ENCODE peak calls at places on chromosomes 2 and 18, in eight cellular contexts. One of them, this sample, is unnamed.

GRCh38 chr2:165874445-165875039 is 79.0 kb downstream of the TTC21B start:
- DNase-seq in ovary: no peak
- DNase-seq in fibroblast of lung: peak; percentile 81
- DNase-seq in mammary epithelial cell: peak; percentile 66
- DNase-seq in cardiac fibroblast: peak; percentile 80
- DNase-seq in A549: peak; percentile 58
- DNase-seq in mucosa of descending colon: no peak
- DNase-seq in prostate gland: peak; percentile 27
- DNase-seq in this sample: peak; percentile 78

GRCh38 chr2:219438453-219438852 is 3.8 kb downstream of the SPEG start:
- DNase-seq in ovary: no peak
- DNase-seq in fibroblast of lung: no peak
- DNase-seq in mammary epithelial cell: no peak
- DNase-seq in cardiac fibroblast: no peak
- DNase-seq in A549: no peak
- DNase-seq in mucosa of descending colon: no peak
- DNase-seq in prostate gland: no peak
- DNase-seq in this sample: no peak

GRCh38 chr2:48733067-48733503 is 22.4 kb downstream of the LHCGR start:
- DNase-seq in ovary: no peak
- DNase-seq in fibroblast of lung: no peak
- DNase-seq in mammary epithelial cell: no peak
- DNase-seq in cardiac fibroblast: no peak
- DNase-seq in A549: no peak
- DNase-seq in mucosa of descending colon: no peak
- DNase-seq in prostate gland: no peak
- DNase-seq in this sample: no peak

GRCh38 chr18:76875390-76876330 is 53.3 kb downstream of the ZNF236 start:
- DNase-seq in ovary: peak; percentile 37
- DNase-seq in fibroblast of lung: peak; percentile 52
- DNase-seq in mammary epithelial cell: peak; percentile 20
- DNase-seq in cardiac fibroblast: peak; percentile 53
- DNase-seq in A549: peak; percentile 55
- DNase-seq in mucosa of descending colon: no peak
- DNase-seq in prostate gland: peak; percentile 26
- DNase-seq in this sample: peak; percentile 47

GRCh38 chr2:8719528-8719927 is 37.7 kb downstream of the ID2 start:
- DNase-seq in ovary: no peak
- DNase-seq in fibroblast of lung: no peak
- DNase-seq in mammary epithelial cell: no peak
- DNase-seq in cardiac fibroblast: peak; percentile 5
- DNase-seq in A549: no peak
- DNase-seq in mucosa of descending colon: no peak
- DNase-seq in prostate gland: no peak
- DNase-seq in this sample: peak; percentile 3

GRCh38 chr2:42830922-42831574 is 38.7 kb upstream of the HAAO start:
- DNase-seq in ovary: peak; percentile 11
- DNase-seq in fibroblast of lung: no peak
- DNase-seq in mammary epithelial cell: no peak
- DNase-seq in cardiac fibroblast: no peak
- DNase-seq in A549: peak; percentile 44
- DNase-seq in mucosa of descending colon: no peak
- DNase-seq in prostate gland: no peak
- DNase-seq in this sample: no peak

GRCh38 chr2:40401896-40402295 is 50.0 kb downstream of the SLC8A1 start:
- DNase-seq in ovary: no peak
- DNase-seq in fibroblast of lung: peak; percentile 86
- DNase-seq in mammary epithelial cell: peak; percentile 90
- DNase-seq in cardiac fibroblast: peak; percentile 77
- DNase-seq in A549: peak; percentile 64
- DNase-seq in mucosa of descending colon: no peak
- DNase-seq in prostate gland: no peak
- DNase-seq in this sample: peak; percentile 81

GRCh38 chr2:70574618-70575017 is 21.0 kb upstream of the TGFA start:
- DNase-seq in ovary: no peak
- DNase-seq in fibroblast of lung: no peak
- DNase-seq in mammary epithelial cell: no peak
- DNase-seq in cardiac fibroblast: no peak
- DNase-seq in A549: no peak
- DNase-seq in mucosa of descending colon: no peak
- DNase-seq in prostate gland: no peak
- DNase-seq in this sample: no peak

GRCh38 chr2:44291281-44292248 is 16.3 kb downstream of the SLC3A1 start:
- DNase-seq in ovary: no peak
- DNase-seq in fibroblast of lung: peak; percentile 64
- DNase-seq in mammary epithelial cell: peak; percentile 85
- DNase-seq in cardiac fibroblast: peak; percentile 73
- DNase-seq in A549: peak; percentile 99
- DNase-seq in mucosa of descending colon: peak; percentile 69
- DNase-seq in prostate gland: peak; percentile 75
- DNase-seq in this sample: peak; percentile 86

GRCh38 chr2:46252891-46253659 is 44.1 kb upstream of the EPAS1 start:
- DNase-seq in ovary: no peak
- DNase-seq in fibroblast of lung: peak; percentile 40
- DNase-seq in mammary epithelial cell: peak; percentile 80
- DNase-seq in cardiac fibroblast: peak; percentile 77
- DNase-seq in A549: no peak
- DNase-seq in mucosa of descending colon: no peak
- DNase-seq in prostate gland: no peak
- DNase-seq in this sample: peak; percentile 40

GRCh38 chr2:48114256-48114655 is 208.0 kb upstream of the FBXO11 start:
- DNase-seq in ovary: peak; percentile 47
- DNase-seq in fibroblast of lung: peak; percentile 92
- DNase-seq in mammary epithelial cell: peak; percentile 100
- DNase-seq in cardiac fibroblast: peak; percentile 81
- DNase-seq in A549: peak; percentile 91
- DNase-seq in mucosa of descending colon: no peak
- DNase-seq in prostate gland: no peak
- DNase-seq in this sample: peak; percentile 80

GRCh38 chr2:64625352-64626145 is 28.2 kb downstream of the SERTAD2 start:
- DNase-seq in ovary: no peak
- DNase-seq in fibroblast of lung: no peak
- DNase-seq in mammary epithelial cell: no peak
- DNase-seq in cardiac fibroblast: no peak
- DNase-seq in A549: no peak
- DNase-seq in mucosa of descending colon: no peak
- DNase-seq in prostate gland: no peak
- DNase-seq in this sample: no peak

GRCh38 chr2:10580170-10580539 is 109.6 kb downstream of the NOL10 start:
- DNase-seq in ovary: no peak
- DNase-seq in fibroblast of lung: no peak
- DNase-seq in mammary epithelial cell: no peak
- DNase-seq in cardiac fibroblast: no peak
- DNase-seq in A549: no peak
- DNase-seq in mucosa of descending colon: no peak
- DNase-seq in prostate gland: no peak
- DNase-seq in this sample: no peak

GRCh38 chr2:47767880-47768609 is 14.9 kb upstream of the MSH6 start:
- DNase-seq in ovary: peak; percentile 68
- DNase-seq in fibroblast of lung: peak; percentile 48
- DNase-seq in mammary epithelial cell: peak; percentile 8
- DNase-seq in cardiac fibroblast: peak; percentile 63
- DNase-seq in A549: peak; percentile 67
- DNase-seq in mucosa of descending colon: peak; percentile 79
- DNase-seq in prostate gland: peak; percentile 38
- DNase-seq in this sample: peak; percentile 56

GRCh38 chr2:136281281-136282117 is 163.6 kb upstream of the CXCR4 start:
- DNase-seq in ovary: no peak
- DNase-seq in fibroblast of lung: no peak
- DNase-seq in mammary epithelial cell: no peak
- DNase-seq in cardiac fibroblast: no peak
- DNase-seq in A549: no peak
- DNase-seq in mucosa of descending colon: no peak
- DNase-seq in prostate gland: no peak
- DNase-seq in this sample: no peak
- H3K4me3 ChIP-seq in ovary: no peak overlapping the region
- H3K4me3 ChIP-seq in fibroblast of lung: no peak overlapping the region
- H3K4me3 ChIP-seq in mammary epithelial cell: no peak overlapping the region
- H3K4me3 ChIP-seq in cardiac fibroblast: no peak overlapping the region
- H3K4me3 ChIP-seq in A549: no peak overlapping the region
- H3K4me3 ChIP-seq in mucosa of descending colon: no peak overlapping the region
- H3K4me3 ChIP-seq in prostate gland: no peak overlapping the region
- H3K4me3 ChIP-seq in this sample: no peak overlapping the region

DNA sequence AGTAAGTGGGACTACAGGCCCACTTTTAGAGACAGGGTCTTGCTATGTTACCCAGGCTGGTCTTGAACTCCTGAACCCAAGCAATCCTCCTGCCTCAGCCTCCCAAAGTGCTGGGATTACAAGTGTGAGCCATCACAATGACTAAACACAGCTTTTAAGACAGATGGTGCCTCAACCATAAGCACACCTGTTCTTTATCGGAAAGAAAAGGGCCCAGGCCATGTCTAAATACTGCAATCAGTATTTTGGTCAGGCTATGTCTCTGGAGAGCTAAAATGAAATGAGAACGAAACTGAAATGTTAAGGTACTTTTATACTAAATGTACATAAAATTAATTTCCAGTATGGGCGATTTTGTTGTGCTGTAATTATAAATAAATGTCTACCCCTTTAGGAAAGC is 69.5 kb upstream of the SPTBN1 start:
- DNase-seq in ovary: no peak
- DNase-seq in fibroblast of lung: no peak
- DNase-seq in mammary epithelial cell: no peak
- DNase-seq in cardiac fibroblast: no peak
- DNase-seq in A549: no peak
- DNase-seq in mucosa of descending colon: no peak
- DNase-seq in prostate gland: no peak
- DNase-seq in this sample: no peak
- H3K4me3 ChIP-seq in ovary: no peak overlapping the region
- H3K4me3 ChIP-seq in fibroblast of lung: no peak overlapping the region
- H3K4me3 ChIP-seq in mammary epithelial cell: no peak overlapping the region
- H3K4me3 ChIP-seq in cardiac fibroblast: no peak overlapping the region
- H3K4me3 ChIP-seq in A549: no peak overlapping the region
- H3K4me3 ChIP-seq in mucosa of descending colon: no peak overlapping the region
- H3K4me3 ChIP-seq in prostate gland: no peak overlapping the region
- H3K4me3 ChIP-seq in this sample: no peak overlapping the region

GRCh38 chr2:20596973-20597867 is 53.7 kb downstream of the HS1BP3 start:
- DNase-seq in ovary: peak; percentile 93
- DNase-seq in fibroblast of lung: peak; percentile 91
- DNase-seq in mammary epithelial cell: no peak
- DNase-seq in cardiac fibroblast: peak; percentile 98
- DNase-seq in A549: no peak
- DNase-seq in mucosa of descending colon: peak; percentile 34
- DNase-seq in prostate gland: no peak
- DNase-seq in this sample: no peak

GRCh38 chr2:20594048-20594750 is 56.7 kb downstream of the HS1BP3 start:
- DNase-seq in ovary: peak; percentile 14
- DNase-seq in fibroblast of lung: no peak
- DNase-seq in mammary epithelial cell: no peak
- DNase-seq in cardiac fibroblast: no peak
- DNase-seq in A549: no peak
- DNase-seq in mucosa of descending colon: no peak
- DNase-seq in prostate gland: no peak
- DNase-seq in this sample: no peak

GRCh38 chr2:20594957-20595356 is 55.9 kb downstream of the HS1BP3 start:
- DNase-seq in ovary: peak; percentile 17
- DNase-seq in fibroblast of lung: no peak
- DNase-seq in mammary epithelial cell: no peak
- DNase-seq in cardiac fibroblast: no peak
- DNase-seq in A549: no peak
- DNase-seq in mucosa of descending colon: no peak
- DNase-seq in prostate gland: no peak
- DNase-seq in this sample: no peak

GRCh38 chr2:20596193-20596972 is 54.5 kb downstream of the HS1BP3 start:
- DNase-seq in ovary: peak; percentile 12
- DNase-seq in fibroblast of lung: no peak
- DNase-seq in mammary epithelial cell: no peak
- DNase-seq in cardiac fibroblast: no peak
- DNase-seq in A549: no peak
- DNase-seq in mucosa of descending colon: no peak
- DNase-seq in prostate gland: no peak
- DNase-seq in this sample: no peak

GRCh38 chr2:20595439-20596192 is 55.3 kb downstream of the HS1BP3 start:
- DNase-seq in ovary: peak; percentile 22
- DNase-seq in fibroblast of lung: peak; percentile 70
- DNase-seq in mammary epithelial cell: peak; percentile 51
- DNase-seq in cardiac fibroblast: peak; percentile 74
- DNase-seq in A549: no peak
- DNase-seq in mucosa of descending colon: no peak
- DNase-seq in prostate gland: no peak
- DNase-seq in this sample: no peak
- H3K4me3 ChIP-seq in ovary: no peak overlapping the region
- H3K4me3 ChIP-seq in fibroblast of lung: no peak overlapping the region
- H3K4me3 ChIP-seq in mammary epithelial cell: no peak overlapping the region
- H3K4me3 ChIP-seq in cardiac fibroblast: no peak overlapping the region
- H3K4me3 ChIP-seq in A549: no peak overlapping the region
- H3K4me3 ChIP-seq in mucosa of descending colon: no peak overlapping the region
- H3K4me3 ChIP-seq in prostate gland: no peak overlapping the region
- H3K4me3 ChIP-seq in this sample: no peak overlapping the region

GRCh38 chr2:98346259-98347236 is at the start of gene CNGA3:
- DNase-seq in ovary: no peak
- DNase-seq in fibroblast of lung: peak; percentile 9
- DNase-seq in mammary epithelial cell: peak; percentile 17
- DNase-seq in cardiac fibroblast: peak; percentile 29
- DNase-seq in A549: no peak
- DNase-seq in mucosa of descending colon: peak; percentile 37
- DNase-seq in prostate gland: no peak
- DNase-seq in this sample: peak; percentile 24
- H3K4me3 ChIP-seq in ovary: no peak within 1 kb of the TSS
- H3K4me3 ChIP-seq in fibroblast of lung: no peak within 1 kb of the TSS
- H3K4me3 ChIP-seq in mammary epithelial cell: no peak within 1 kb of the TSS
- H3K4me3 ChIP-seq in cardiac fibroblast: peak within 1 kb of the TSS; percentile 24
- H3K4me3 ChIP-seq in A549: no peak within 1 kb of the TSS
- H3K4me3 ChIP-seq in mucosa of descending colon: no peak within 1 kb of the TSS
- H3K4me3 ChIP-seq in prostate gland: no peak within 1 kb of the TSS
- H3K4me3 ChIP-seq in this sample: peak within 1 kb of the TSS; percentile 44

This sample was measured in fibroblast of the aortic adventitia.